ENCODE peak calls at places on chromosomes 6 and 20, in eight cellular contexts. F, T, B, K, Y, D, S and I are unnamed samples.

GRCh38 chr20:3744806-3745685 is 12.6 kb downstream of the HSPA12B start:
- DNase-seq in F (no peak), T (peak), B (no peak), K (peak), Y (peak), D (peak), S (peak), I (no peak)

GRCh38 chr20:31704225-31705119 is 18.2 kb downstream of the BCL2L1 start:
- DNase-seq in F (no peak), T (peak), B (no peak), K (no peak), Y (no peak), D (no peak), S (peak), I (no peak)

GRCh38 chr6:17836298-17836697 is 129.6 kb upstream of the NUP153 start:
- DNase-seq in F (no peak), T (no peak), B (no peak), K (no peak), Y (no peak), D (no peak), S (no peak), I (no peak)

GRCh38 chr20:43188861-43189613 is 669 bp downstream of the PTPRT start:
- DNase-seq in F (no peak), T (no peak), B (no peak), K (no peak), Y (peak), D (no peak), S (no peak), I (no peak)

GRCh38 chr20:48489046-48489463 is 338.7 kb downstream of the PREX1 start:
- DNase-seq in F (no peak), T (no peak), B (no peak), K (no peak), Y (no peak), D (no peak), S (no peak), I (no peak)

GRCh38 chr20:52536841-52537400 is 345.3 kb upstream of the ZFP64 start:
- DNase-seq in F (no peak), T (no peak), B (no peak), K (no peak), Y (no peak), D (no peak), S (no peak), I (no peak)

GRCh38 chr6:131823276-131823902 is 15.6 kb downstream of the ENPP1 start:
- DNase-seq in F (no peak), T (no peak), B (no peak), K (no peak), Y (no peak), D (no peak), S (no peak), I (no peak)

GRCh38 chr6:157459327-157459726 is 78.3 kb downstream of the ZDHHC14 start:
- DNase-seq in F (no peak), T (no peak), B (no peak), K (no peak), Y (no peak), D (no peak), S (no peak), I (no peak)

GRCh38 chr6:142374965-142375733 is 73.3 kb downstream of the ADGRG6 start:
- DNase-seq in F (no peak), T (no peak), B (no peak), K (no peak), Y (no peak), D (no peak), S (peak), I (no peak)

GRCh38 chr6:20861479-20861878 is 327.2 kb downstream of the CDKAL1 start:
- DNase-seq in F (no peak), T (no peak), B (no peak), K (no peak), Y (no peak), D (no peak), S (no peak), I (no peak)

GRCh38 chr20:19881990-19882389 is 123.9 kb downstream of the RIN2 start:
- DNase-seq in F (no peak), T (no peak), B (no peak), K (no peak), Y (no peak), D (no peak), S (no peak), I (no peak)

GRCh38 chr6:17417817-17418216 is 24.4 kb downstream of the CAP2 start:
- DNase-seq in F (no peak), T (no peak), B (peak), K (no peak), Y (no peak), D (no peak), S (peak), I (no peak)

GRCh38 chr6:73636048-73636447 is 17.7 kb downstream of the SLC17A5 start:
- DNase-seq in F (no peak), T (no peak), B (no peak), K (no peak), Y (no peak), D (no peak), S (peak), I (no peak)

GRCh38 chr6:123829302-123829953 is 25.8 kb downstream of the NKAIN2 start:
- DNase-seq in F (no peak), T (no peak), B (no peak), K (no peak), Y (no peak), D (no peak), S (peak), I (no peak)

GRCh38 chr6:91082311-91082803 is 495.5 kb upstream of the MAP3K7 start:
- DNase-seq in F (no peak), T (no peak), B (no peak), K (no peak), Y (peak), D (no peak), S (peak), I (no peak)

GRCh38 chr6:121984956-121985355 is 414.5 kb upstream of the HSF2 start:
- DNase-seq in F (no peak), T (no peak), B (no peak), K (no peak), Y (no peak), D (no peak), S (no peak), I (no peak)

GRCh38 chr6:73079611-73079955 is 145.7 kb downstream of the KHDC1L start:
- DNase-seq in F (no peak), T (no peak), B (no peak), K (no peak), Y (no peak), D (no peak), S (peak), I (no peak)

GRCh38 chr20:63027425-63028389 is 20.9 kb upstream of the BHLHE23 start:
- DNase-seq in F (no peak), T (peak), B (no peak), K (peak), Y (no peak), D (no peak), S (no peak), I (no peak)

GRCh38 chr6:4687989-4688947 is 87.9 kb upstream of the CDYL start:
- DNase-seq in F (no peak), T (no peak), B (peak), K (no peak), Y (no peak), D (no peak), S (peak), I (no peak)

GRCh38 chr6:31760790-31761189 is 1.7 kb upstream of the SAPCD1 start:
- DNase-seq in F (no peak), T (no peak), B (no peak), K (no peak), Y (no peak), D (no peak), S (no peak), I (no peak)

GRCh38 chr6:152271681-152272464 is 365.3 kb downstream of the SYNE1 start:
- DNase-seq in F (peak), T (no peak), B (peak), K (no peak), Y (no peak), D (no peak), S (peak), I (no peak)

GRCh38 chr6:30842754-30843610 is 41.3 kb upstream of the DDR1 start:
- DNase-seq in F (no peak), T (no peak), B (no peak), K (no peak), Y (no peak), D (no peak), S (peak), I (no peak)

GRCh38 chr6:36272234-36272633 is 2.4 kb downstream of the PNPLA1 start:
- DNase-seq in F (no peak), T (no peak), B (no peak), K (no peak), Y (no peak), D (no peak), S (no peak), I (no peak)

GRCh38 chr20:34527016-34527415 is 10.8 kb downstream of the DYNLRB1 start:
- DNase-seq in F (peak), T (no peak), B (no peak), K (no peak), Y (no peak), D (no peak), S (no peak), I (peak)

GRCh38 chr6:117346142-117346930 is 79.4 kb downstream of the ROS1 start:
- DNase-seq in F (no peak), T (no peak), B (no peak), K (no peak), Y (no peak), D (no peak), S (peak), I (no peak)

GRCh38 chr6:49328051-49328450 is 135.0 kb downstream of the MMUT start:
- DNase-seq in F (no peak), T (no peak), B (no peak), K (no peak), Y (no peak), D (no peak), S (peak), I (no peak)

GRCh38 chr20:36315545-36316351 is 9.6 kb downstream of the DLGAP4 start:
- DNase-seq in F (peak), T (peak), B (no peak), K (peak), Y (no peak), D (no peak), S (no peak), I (no peak)

GRCh38 chr20:20759132-20759531 is 46.7 kb upstream of the RALGAPA2 start:
- DNase-seq in F (no peak), T (no peak), B (no peak), K (no peak), Y (no peak), D (no peak), S (no peak), I (peak)

GRCh38 chr6:75852721-75853120 is 103.7 kb downstream of the MYO6 start:
- DNase-seq in F (no peak), T (no peak), B (no peak), K (no peak), Y (no peak), D (no peak), S (peak), I (no peak)

GRCh38 chr20:6632187-6632586 is 135.3 kb upstream of the BMP2 start:
- DNase-seq in F (no peak), T (no peak), B (no peak), K (no peak), Y (no peak), D (no peak), S (peak), I (no peak)

GRCh38 chr6:124870611-124871201 is 91.5 kb upstream of the RNF217 start:
- DNase-seq in F (no peak), T (no peak), B (no peak), K (no peak), Y (no peak), D (no peak), S (peak), I (no peak)

GRCh38 chr20:57514273-57514751 is 10.6 kb downstream of the CTCFL start:
- DNase-seq in F (peak), T (peak), B (peak), K (peak), Y (peak), D (peak), S (peak), I (no peak)

DNA sequence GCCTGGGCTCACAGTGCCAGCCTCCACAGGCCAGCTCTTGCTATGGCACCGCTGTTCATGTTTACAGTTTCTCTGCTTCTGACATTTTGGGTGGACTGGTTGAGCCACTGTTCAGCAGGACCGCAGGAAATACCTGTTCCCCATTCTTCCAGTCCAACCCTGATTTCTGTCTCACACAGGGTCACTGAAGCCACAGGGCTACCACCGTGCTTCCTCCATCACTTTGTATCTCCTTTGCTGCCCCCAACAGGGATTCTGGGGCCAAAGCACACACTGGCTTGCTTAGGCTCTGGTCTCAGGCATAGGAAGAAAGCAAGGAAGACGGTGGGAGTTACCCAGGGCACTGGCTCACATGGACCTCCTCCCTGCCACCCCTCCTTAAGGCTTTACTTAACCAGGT is 164.5 kb downstream of the UNC5CL start:
- DNase-seq in F (no peak), T (no peak), B (no peak), K (no peak), Y (no peak), D (no peak), S (no peak), I (no peak)
- TF ChIP-seq CTCF in F (no peak), T (no peak), B (no peak), K (no peak), Y (no peak), D (peak), S (no peak), I (no peak)

DNA sequence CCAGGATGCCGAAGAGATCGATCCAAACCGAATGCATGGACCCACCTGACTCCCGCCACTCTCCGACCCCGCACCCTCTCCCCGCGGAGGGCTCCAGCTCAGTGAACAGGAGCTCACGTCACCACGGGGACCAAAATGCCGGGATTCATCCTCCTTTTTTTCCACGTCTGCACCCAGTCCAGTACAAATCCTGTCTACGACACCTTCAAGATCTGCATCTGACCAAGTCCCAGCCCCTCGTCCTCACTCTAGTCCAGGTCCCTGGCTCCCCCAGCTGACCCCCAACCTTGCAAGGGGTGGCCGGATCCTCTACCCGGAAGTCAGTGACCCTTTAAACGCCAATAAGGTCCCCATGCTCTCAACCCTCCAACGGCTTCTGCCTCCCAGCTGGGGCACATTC is 92.8 kb upstream of the QKI start:
- DNase-seq in F (no peak), T (no peak), B (no peak), K (no peak), Y (no peak), D (no peak), S (no peak), I (no peak)
- TF ChIP-seq CTCF in F (no peak), T (no peak), B (no peak), K (no peak), Y (no peak), D (no peak), S (no peak), I (no peak)

GRCh38 chr20:61888101-61888865 is 177.4 kb downstream of the TAF4 start:
- DNase-seq in F (no peak), T (peak), B (no peak), K (peak), Y (no peak), D (no peak), S (no peak), I (no peak)

GRCh38 chr20:61891476-61891875 is 174.2 kb downstream of the TAF4 start:
- DNase-seq in F (no peak), T (no peak), B (no peak), K (peak), Y (no peak), D (no peak), S (no peak), I (no peak)

GRCh38 chr20:61887694-61888093 is 178.0 kb downstream of the TAF4 start:
- DNase-seq in F (no peak), T (no peak), B (no peak), K (peak), Y (no peak), D (no peak), S (no peak), I (no peak)

GRCh38 chr20:61890210-61890609 is 175.5 kb downstream of the TAF4 start:
- DNase-seq in F (no peak), T (no peak), B (no peak), K (no peak), Y (no peak), D (no peak), S (no peak), I (no peak)

GRCh38 chr20:61889659-61890058 is 176.0 kb downstream of the TAF4 start:
- DNase-seq in F (no peak), T (no peak), B (no peak), K (no peak), Y (no peak), D (no peak), S (no peak), I (no peak)
- TF ChIP-seq CTCF in F (no peak), T (no peak), B (no peak), K (no peak), Y (no peak), D (no peak), S (no peak), I (no peak)

DNA sequence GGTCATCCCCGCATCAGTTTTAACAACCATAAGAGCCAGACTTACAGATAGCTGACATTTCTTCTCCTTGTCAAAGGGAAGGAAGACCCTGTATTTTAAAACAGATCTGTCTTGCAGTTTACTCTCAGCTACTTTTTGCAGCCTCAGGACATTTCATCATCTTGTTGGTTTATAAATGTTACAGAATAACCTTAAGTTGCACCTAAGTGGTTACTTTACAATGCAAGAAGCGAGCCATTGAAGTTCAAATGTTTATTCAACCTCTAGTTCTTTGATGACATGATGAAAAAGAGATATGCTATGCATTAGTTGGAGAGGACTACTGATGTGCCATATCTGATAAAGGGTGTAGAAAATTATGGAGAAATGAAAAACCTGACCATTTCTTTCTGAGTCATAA is 187.9 kb upstream of the COL21A1 start:
- DNase-seq in F (no peak), T (no peak), B (no peak), K (no peak), Y (no peak), D (no peak), S (no peak), I (no peak)
- TF ChIP-seq CTCF in F (no peak), T (no peak), B (no peak), K (no peak), Y (no peak), D (no peak), S (no peak), I (no peak)